ENCODE peak calls at places on chromosomes 3 and 15, in nine cellular contexts. M is NB4, W is astrocyte of the cerebellum, D is A549, Y is AG09309, K is psoas muscle, X is ovary, U is cardiac muscle cell, H is prostate gland. L is an unnamed sample.

GRCh38 chr3:196920733-196921132 is 21.6 kb downstream of the NCBP2 start:
- DNase-seq in M (no peak), W (no peak), D (no peak), Y (no peak), K (no peak), X (no peak), U (no peak), H (no peak), L (no peak)

GRCh38 chr15:32833323-32833944 is 115.6 kb downstream of the GREM1 start:
- DNase-seq in M (no peak), W (no peak), D (no peak), Y (no peak), K (no peak), X (no peak), U (no peak), H (no peak), L (no peak)

GRCh38 chr3:13932578-13933295 is 52.9 kb upstream of the WNT7A start:
- DNase-seq in M (no peak), W (no peak), D (no peak), Y (no peak), K (no peak), X (no peak), U (peak), H (no peak), L (no peak)

GRCh38 chr3:126258670-126259069 is 78.3 kb upstream of the ALDH1L1 start:
- DNase-seq in M (peak), W (no peak), D (peak), Y (no peak), K (peak), X (no peak), U (no peak), H (no peak), L (no peak)

GRCh38 chr15:27422997-27423396 is 452.0 kb downstream of the GABRG3 start:
- DNase-seq in M (no peak), W (no peak), D (no peak), Y (no peak), K (no peak), X (no peak), U (no peak), H (peak), L (no peak)

GRCh38 chr3:189862385-189863023 is 231.3 kb downstream of the TP63 start:
- DNase-seq in M (no peak), W (no peak), D (no peak), Y (peak), K (no peak), X (no peak), U (peak), H (no peak), L (no peak)

GRCh38 chr3:160797306-160797705 is 41.3 kb downstream of the PPM1L start:
- DNase-seq in M (no peak), W (no peak), D (no peak), Y (no peak), K (no peak), X (no peak), U (no peak), H (no peak), L (no peak)

GRCh38 chr3:148319960-148320359 is 377.7 kb upstream of the AGTR1 start:
- DNase-seq in M (no peak), W (no peak), D (no peak), Y (no peak), K (no peak), X (no peak), U (no peak), H (no peak), L (no peak)

GRCh38 chr3:114152519-114153151 is 26.2 kb downstream of the DRD3 start:
- DNase-seq in M (peak), W (peak), D (peak), Y (peak), K (peak), X (peak), U (peak), H (peak), L (peak)

GRCh38 chr15:31338879-31339557 is 12.4 kb downstream of the KLF13 start:
- DNase-seq in M (peak), W (peak), D (peak), Y (peak), K (peak), X (no peak), U (peak), H (no peak), L (peak)

GRCh38 chr15:82570721-82571519 is 30.7 kb upstream of the RPS17 start:
- DNase-seq in M (no peak), W (no peak), D (no peak), Y (no peak), K (no peak), X (no peak), U (peak), H (no peak), L (no peak)
- H3K4me3 ChIP-seq in M (no peak), W (no peak), D (no peak), Y (peak), K (peak), X (peak), U (no peak), H (no peak), L (no peak)

GRCh38 chr3:57594144-57594543 is 3.0 kb downstream of the ARF4 start:
- DNase-seq in M (no peak), W (no peak), D (no peak), Y (no peak), K (no peak), X (no peak), U (no peak), H (no peak), L (no peak)

GRCh38 chr3:57592306-57592705 is 4.8 kb downstream of the ARF4 start:
- DNase-seq in M (no peak), W (no peak), D (no peak), Y (no peak), K (no peak), X (no peak), U (no peak), H (no peak), L (no peak)

GRCh38 chr3:57596495-57597239 is 477 bp downstream of the ARF4 start:
- DNase-seq in M (peak), W (peak), D (peak), Y (peak), K (peak), X (peak), U (peak), H (peak), L (peak)

GRCh38 chr3:57597240-57597972 is at the start of gene ARF4:
- DNase-seq in M (peak), W (peak), D (peak), Y (peak), K (peak), X (peak), U (peak), H (peak), L (peak)

DNA sequence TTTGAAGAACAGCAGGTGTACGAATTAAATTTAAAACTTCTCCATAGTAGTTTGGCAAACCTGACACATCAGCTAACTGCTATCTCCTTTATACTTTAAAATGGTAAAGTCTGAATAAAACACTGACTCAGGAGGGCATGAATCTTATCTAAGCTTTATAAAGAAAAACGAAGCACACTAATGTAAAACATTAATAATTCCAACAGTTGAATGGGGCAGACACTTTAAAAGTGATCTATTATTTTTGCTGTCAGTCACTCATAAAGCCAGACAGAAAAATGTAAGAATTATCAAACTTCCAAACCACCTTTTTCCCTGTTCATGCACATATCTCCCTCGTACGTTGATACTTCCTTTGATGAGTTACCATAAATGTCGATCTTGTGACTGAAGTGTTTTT is 2.6 kb downstream of the ARF4 start:
- DNase-seq in M (no peak), W (no peak), D (no peak), Y (no peak), K (no peak), X (no peak), U (no peak), H (no peak), L (no peak)
- H3K4me3 ChIP-seq in M (peak), W (peak), D (peak), Y (peak), K (peak), X (peak), U (peak), H (no peak), L (peak)

DNA sequence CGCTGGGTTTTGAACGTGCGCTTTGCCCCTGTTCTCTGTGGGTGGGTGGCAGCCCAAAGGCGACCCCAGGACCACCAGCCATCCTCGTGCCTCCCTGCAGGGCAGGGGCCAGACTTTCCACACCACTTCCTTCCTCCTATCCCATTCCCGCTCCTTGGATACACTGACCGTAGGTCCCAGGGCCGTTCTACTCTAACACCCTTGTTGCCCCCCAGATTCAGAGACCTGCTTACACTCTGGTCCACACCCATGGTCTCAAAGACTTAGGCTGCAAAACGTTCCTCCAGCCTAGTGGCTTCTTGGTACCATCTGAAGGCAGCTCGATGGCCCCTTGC is 318 bp upstream of the DCLK3 start:
- DNase-seq in M (no peak), W (no peak), D (no peak), Y (no peak), K (no peak), X (no peak), U (no peak), H (no peak), L (no peak)
- H3K4me3 ChIP-seq in M (no peak), W (no peak), D (peak), Y (no peak), K (peak), X (no peak), U (peak), H (no peak), L (no peak)

GRCh38 chr3:77467702-77468407 is 428.0 kb downstream of the ROBO2 start:
- DNase-seq in M (no peak), W (no peak), D (no peak), Y (no peak), K (no peak), X (peak), U (no peak), H (no peak), L (peak)
- H3K4me3 ChIP-seq in M (no peak), W (no peak), D (no peak), Y (no peak), K (no peak), X (no peak), U (no peak), H (no peak), L (no peak)

GRCh38 chr15:76337739-76338554 is 1.4 kb downstream of the ISL2 start:
- DNase-seq in M (peak), W (no peak), D (no peak), Y (no peak), K (no peak), X (no peak), U (no peak), H (no peak), L (no peak)
- H3K4me3 ChIP-seq in M (peak), W (no peak), D (peak), Y (no peak), K (peak), X (no peak), U (peak), H (peak), L (no peak)

GRCh38 chr3:141410408-141410807 is 42.1 kb downstream of the ZBTB38 start:
- DNase-seq in M (no peak), W (no peak), D (peak), Y (no peak), K (peak), X (peak), U (peak), H (no peak), L (no peak)
- H3K4me3 ChIP-seq in M (no peak), W (no peak), D (no peak), Y (no peak), K (peak), X (no peak), U (no peak), H (no peak), L (no peak)

DNA sequence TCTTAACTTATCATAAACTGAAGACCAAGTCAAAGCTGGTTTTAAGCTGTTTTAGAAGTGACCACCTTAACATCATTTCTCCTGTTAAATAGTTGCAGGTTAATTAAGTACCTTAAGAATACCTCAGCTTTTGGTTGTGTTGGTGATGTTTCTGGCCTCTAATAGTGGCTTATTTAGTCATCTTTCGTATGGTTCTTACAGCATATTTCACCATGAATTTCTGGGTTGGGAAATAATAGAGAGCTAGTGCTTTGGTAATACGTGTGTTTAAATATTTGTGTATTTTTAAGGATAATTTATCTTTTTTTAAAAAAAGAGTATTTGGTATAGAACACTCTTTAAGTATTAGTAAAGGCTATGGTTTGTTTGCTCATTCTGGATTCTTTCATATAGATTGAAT is 1.6 kb downstream of the RAB8B start:
- DNase-seq in M (no peak), W (no peak), D (no peak), Y (no peak), K (no peak), X (no peak), U (no peak), H (no peak), L (no peak)
- H3K4me3 ChIP-seq in M (peak), W (peak), D (peak), Y (no peak), K (peak), X (peak), U (no peak), H (no peak), L (no peak)

GRCh38 chr3:15796771-15797599 is 794 bp downstream of the ANKRD28 start:
- DNase-seq in M (peak), W (peak), D (peak), Y (no peak), K (no peak), X (no peak), U (peak), H (no peak), L (no peak)
- H3K4me3 ChIP-seq in M (peak), W (peak), D (peak), Y (peak), K (peak), X (peak), U (no peak), H (peak), L (no peak)